ENCODE peak calls at places on chromosomes 13 and 19, in eight cellular contexts. I is ELF-1; V is fibroblast of pulmonary artery; D is ovary; G is activated T-cell treated with anti-CD3 and anti-CD28 coated beads, Interleukin-2, amount 50 U/mL, for 24 hours; A is T-helper 2 cell; L is H54; B is activated T-helper 2 cell treated with anti-CD3 and anti-CD28 coated beads, Interferon-gamma antibody, Interleukin-2, Interleukin-4, amounts not matched to agents 10 μg/mL and 5 μg/mL and 100 μg/mL, durations not matched to agents 14 hours and 24 hours and 36 hours. N is an unnamed sample.

GRCh38 chr19:15123900-15124299 is 16.7 kb downstream of the SYDE1 start:
- DNase-seq in L (no peak), I (no peak), A (no peak), V (peak), G (peak), D (peak), B (no peak), N (no peak)

GRCh38 chr19:16386619-16387240 is 62.1 kb downstream of the KLF2 start:
- DNase-seq in G (no peak), A (peak), V (peak), I (peak), B (peak), D (peak), L (peak), N (no peak)

GRCh38 chr13:77918391-77919261 is at the start of gene EDNRB:
- DNase-seq in D (peak), V (peak), L (no peak), B (no peak), A (no peak), I (peak), G (peak), N (no peak)

GRCh38 chr19:49528211-49528771 is 488 bp downstream of the RCN3 start:
- DNase-seq in L (no peak), I (no peak), A (no peak), V (peak), D (peak), B (no peak), G (no peak), N (no peak)

GRCh38 chr13:98751397-98752110 is 918 bp downstream of the SLC15A1 start:
- DNase-seq in I (peak), A (no peak), L (no peak), V (peak), B (no peak), D (no peak), G (no peak), N (no peak)

GRCh38 chr19:48230555-48231129 is 25.1 kb downstream of the CARD8 start:
- DNase-seq in L (no peak), A (no peak), V (no peak), B (peak), I (no peak), G (no peak), D (no peak), N (no peak)

GRCh38 chr19:14347999-14348889 is 33.0 kb upstream of the ADGRE5 start:
- DNase-seq in D (peak), G (peak), B (peak), L (peak), A (peak), I (peak), V (peak), N (peak)

GRCh38 chr19:41944336-41944735 is 14.8 kb downstream of the RABAC1 start:
- DNase-seq in G (no peak), V (no peak), L (no peak), B (no peak), I (no peak), A (no peak), D (no peak), N (no peak)

GRCh38 chr13:24215732-24216131 is 55.2 kb downstream of the SPATA13 start:
- DNase-seq in G (no peak), B (no peak), I (no peak), L (no peak), D (no peak), A (no peak), V (peak), N (no peak)

GRCh38 chr19:15154002-15154612 is 46.7 kb downstream of the NOTCH3 start:
- DNase-seq in I (peak), G (peak), D (no peak), B (no peak), V (peak), A (no peak), L (no peak), N (peak)

N was measured in KG1.